ENCODE peak calls at places on chromosomes 7 and 10, in six cellular contexts. D, S, M, F, Z and U are unnamed samples.

GRCh38 chr10:85650791-85651506 is 715.6 kb downstream of the GRID1 start:
- DNase-seq in F (no peak), M (no peak), Z (no peak), S (no peak), D (no peak), U (no peak)

GRCh38 chr7:87506243-87507180 is 31.0 kb upstream of the ABCB4 start:
- DNase-seq in D (peak), S (no peak), Z (no peak), M (peak), F (no peak), U (peak)

GRCh38 chr7:140161047-140161446 is 15.7 kb downstream of the KDM7A start:
- DNase-seq in M (no peak), S (no peak), Z (no peak), F (no peak), D (no peak), U (no peak)

GRCh38 chr10:82982110-82982608 is 1107.2 kb downstream of the NRG3 start:
- DNase-seq in Z (no peak), F (no peak), S (no peak), M (peak), D (no peak), U (peak)

GRCh38 chr7:137873979-137874378 is 27.2 kb upstream of the DGKI start:
- DNase-seq in D (no peak), Z (no peak), S (no peak), M (no peak), F (no peak), U (no peak)

GRCh38 chr7:24582171-24582570 is 8.9 kb downstream of the PALS2 start:
- DNase-seq in Z (no peak), F (no peak), M (no peak), S (no peak), D (no peak), U (no peak)

GRCh38 chr7:150927157-150927953 is 50.8 kb downstream of the KCNH2 start:
- DNase-seq in S (peak), D (no peak), F (no peak), M (no peak), Z (no peak), U (no peak)

GRCh38 chr7:108124820-108125219 is 5.3 kb downstream of the LAMB4 start:
- DNase-seq in M (no peak), F (no peak), D (no peak), Z (no peak), S (no peak), U (no peak)

GRCh38 chr10:128062837-128063563 is 63.2 kb downstream of the MKI67 start:
- DNase-seq in M (no peak), Z (no peak), F (no peak), S (peak), D (no peak), U (no peak)

DNA sequence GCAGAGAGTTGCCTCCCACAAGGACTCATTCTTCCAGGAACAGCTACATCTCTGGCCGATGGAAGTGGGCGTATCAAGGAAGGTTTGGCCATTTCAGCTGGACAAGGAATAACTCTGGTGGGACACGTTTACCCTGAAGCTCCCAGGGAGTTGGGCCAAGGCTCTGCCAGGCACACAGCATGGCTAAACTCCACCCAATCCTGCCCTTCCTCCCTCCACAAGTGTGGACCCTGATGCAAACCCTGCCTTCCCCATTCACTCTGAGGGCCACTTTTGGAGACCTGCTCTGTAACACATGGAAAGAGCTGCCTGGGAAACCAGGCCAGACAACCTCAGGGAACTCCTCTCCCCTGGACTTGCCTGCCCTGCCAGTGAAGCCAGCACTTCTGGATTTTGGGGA is 407.8 kb upstream of the FOXK1 start:
- DNase-seq in M (no peak), S (no peak), Z (no peak), F (no peak), D (no peak), U (no peak)
- H3K4me3 ChIP-seq in M (no peak), S (no peak), Z (no peak), F (no peak), D (no peak), U (no peak)

GRCh38 chr7:98753176-98753575 is 116.6 kb downstream of the TMEM130 start:
- DNase-seq in Z (no peak), F (no peak), M (no peak), S (no peak), D (no peak), U (no peak)

GRCh38 chr7:98754041-98754479 is 115.8 kb downstream of the TMEM130 start:
- DNase-seq in Z (peak), F (no peak), S (no peak), M (no peak), D (peak), U (no peak)

GRCh38 chr7:98760201-98760651 is 109.6 kb downstream of the TMEM130 start:
- DNase-seq in D (no peak), M (no peak), S (no peak), Z (no peak), F (no peak), U (peak)

GRCh38 chr7:98758157-98758556 is 111.7 kb downstream of the TMEM130 start:
- DNase-seq in F (no peak), D (no peak), M (no peak), S (no peak), Z (no peak), U (no peak)

DNA sequence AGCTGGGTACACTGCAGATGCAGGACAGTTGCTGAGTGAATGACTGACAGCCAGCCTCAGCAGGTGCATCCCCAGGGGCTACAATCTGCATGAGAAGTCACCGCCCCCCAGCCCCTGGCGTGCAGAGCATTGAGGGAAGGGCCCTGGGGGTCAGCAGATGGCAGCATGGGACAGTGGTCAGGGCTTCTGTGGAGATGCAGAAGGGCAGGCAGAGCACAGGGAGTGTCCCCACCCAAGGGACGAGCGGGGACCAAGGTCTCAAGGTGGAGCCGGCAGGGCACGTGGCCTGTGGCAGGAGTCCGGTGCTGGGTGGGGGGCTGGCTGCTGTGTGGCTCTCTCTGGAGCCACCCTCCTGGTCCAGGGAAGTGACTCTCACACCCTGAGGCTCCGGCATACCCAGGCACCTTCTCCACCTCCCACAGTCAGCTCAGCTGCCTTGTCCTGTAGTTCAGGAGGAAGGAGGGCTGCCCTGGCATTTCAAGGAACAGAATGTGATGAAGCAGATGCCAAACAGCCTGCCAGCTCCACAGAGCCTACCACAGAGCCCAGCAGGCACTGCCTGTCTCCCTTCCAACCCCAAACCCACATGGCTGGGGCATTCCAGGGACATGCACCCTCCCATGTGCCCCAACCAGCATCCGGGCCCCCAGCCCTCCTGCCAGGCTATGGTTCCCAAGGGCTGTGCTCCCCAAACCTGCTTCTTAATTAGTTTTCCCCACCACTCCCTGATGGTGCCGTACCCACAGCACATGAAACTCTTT is 114.5 kb downstream of the TMEM130 start:
- DNase-seq in M (no peak), Z (peak), F (no peak), S (no peak), D (no peak), U (no peak)
- TF ChIP-seq CTCF in M (no peak), Z (peak), F (no peak), S (no peak), D (no peak), U (no peak)

GRCh38 chr10:26781797-26782196 is 79.0 kb downstream of the ABI1 start:
- DNase-seq in M (no peak), D (no peak), F (no peak), S (no peak), Z (no peak), U (peak)
- H3K4me3 ChIP-seq in M (no peak), D (no peak), F (no peak), S (no peak), Z (no peak), U (no peak)

GRCh38 chr10:9311702-9312499 is 1257.4 kb downstream of the GATA3 start:
- DNase-seq in F (no peak), M (no peak), Z (no peak), S (no peak), D (no peak), U (no peak)
- TF ChIP-seq CTCF in F (no peak), M (peak), Z (peak), S (no peak), D (peak), U (peak)